ENCODE peak calls at places on chromosomes 7 and 10, in five cellular contexts. F is heart left ventricle, M is stomach, I is esophagus squamous epithelium, Z is dorsolateral prefrontal cortex. O is an unnamed sample.

GRCh38 chr7:105932835-105933477 is 30.1 kb upstream of the CDHR3 start:
- DNase-seq in F (no peak), M (no peak), I (no peak), Z (peak), O (no peak)

GRCh38 chr10:21715531-21716195 is 181.6 kb downstream of the MLLT10 start:
- DNase-seq in F (no peak), M (no peak), I (no peak), Z (no peak), O (no peak)

GRCh38 chr10:77478248-77478963 is 159.2 kb downstream of the KCNMA1 start:
- DNase-seq in F (no peak), M (no peak), I (no peak), Z (peak), O (no peak)

GRCh38 chr10:73117976-73118743 is 7.9 kb downstream of the NUDT13 start:
- DNase-seq in F (no peak), M (no peak), I (no peak), Z (no peak), O (no peak)

GRCh38 chr7:101146-101545 is 91.2 kb upstream of the FAM20C start:
- DNase-seq in F (no peak), M (peak), I (no peak), Z (no peak), O (no peak)

GRCh38 chr7:130421685-130422084 is 19.1 kb downstream of the CEP41 start:
- DNase-seq in F (no peak), M (no peak), I (no peak), Z (peak), O (no peak)

GRCh38 chr10:130339091-130339490 is 202.9 kb downstream of the GLRX3 start:
- DNase-seq in F (no peak), M (no peak), I (no peak), Z (no peak), O (no peak)

GRCh38 chr10:118799779-118800178 is 45.0 kb upstream of the CACUL1 start:
- DNase-seq in F (no peak), M (no peak), I (no peak), Z (no peak), O (no peak)

GRCh38 chr7:138064856-138065357 is 11.4 kb upstream of the AKR1D1 start:
- DNase-seq in F (no peak), M (no peak), I (no peak), Z (no peak), O (no peak)

GRCh38 chr10:72355214-72355555 is 466 bp upstream of the DNAJB12 start:
- DNase-seq in F (no peak), M (no peak), I (no peak), Z (no peak), O (no peak)

GRCh38 chr7:130152270-130153141 is 52.7 kb downstream of the TMEM209 start:
- DNase-seq in F (no peak), M (no peak), I (no peak), Z (no peak), O (peak)

GRCh38 chr10:116787893-116788665 is 45.7 kb upstream of the HSPA12A start:
- DNase-seq in F (peak), M (peak), I (no peak), Z (peak), O (peak)

GRCh38 chr10:68618234-68618633 is 58.1 kb downstream of the TET1 start:
- DNase-seq in F (no peak), M (no peak), I (no peak), Z (no peak), O (no peak)

GRCh38 chr10:124357583-124357930 is 61.2 kb downstream of the OAT start:
- DNase-seq in F (no peak), M (no peak), I (no peak), Z (no peak), O (no peak)

DNA sequence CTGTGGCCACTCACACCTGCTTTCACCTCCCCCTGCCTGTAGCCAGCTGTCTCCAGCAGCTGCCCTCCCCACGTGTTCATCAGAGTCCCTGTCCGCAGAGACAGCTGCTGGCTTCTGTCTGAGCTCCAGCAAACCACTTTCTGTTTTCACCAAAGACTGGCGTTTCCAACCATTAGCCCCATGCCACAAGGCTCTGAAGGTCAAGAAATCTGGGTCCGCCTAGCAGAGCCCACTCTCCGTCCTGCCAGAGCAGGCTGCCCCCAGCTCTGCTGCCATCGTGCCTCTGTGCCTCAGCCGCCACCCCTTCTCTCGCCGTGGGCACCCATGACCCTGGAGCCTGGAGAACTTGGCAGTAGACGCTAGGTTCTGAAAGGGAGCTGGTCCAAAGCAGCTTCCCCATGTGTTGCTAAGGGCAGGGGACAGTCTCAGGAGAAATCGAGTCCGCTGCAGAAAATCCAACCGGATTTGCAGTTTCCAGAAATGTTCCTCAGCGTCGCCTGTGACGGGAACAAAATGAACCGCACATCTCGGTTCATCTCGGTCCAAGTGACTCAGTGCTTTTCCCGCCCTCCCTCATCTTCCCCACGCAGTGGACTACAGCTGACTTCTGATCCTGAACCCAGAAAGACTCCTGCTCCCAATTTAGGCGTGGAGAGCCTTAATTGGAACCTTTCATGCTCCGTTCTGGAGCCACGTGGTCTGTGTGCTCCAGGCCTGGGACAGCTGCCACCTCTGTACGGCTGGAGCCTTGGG is 28.0 kb downstream of the TMEM120A start:
- DNase-seq in F (peak), M (no peak), I (no peak), Z (no peak), O (no peak)
- H3K27ac ChIP-seq in F (peak), M (peak), I (peak), Z (no peak), O (no peak)

GRCh38 chr10:94172332-94172731 is 178.6 kb downstream of the PLCE1 start:
- DNase-seq in F (no peak), M (no peak), I (no peak), Z (no peak), O (no peak)
- H3K27ac ChIP-seq in F (no peak), M (peak), I (no peak), Z (no peak), O (no peak)

GRCh38 chr7:66643395-66643794 is 14.7 kb downstream of the KCTD7 start:
- DNase-seq in F (no peak), M (no peak), I (no peak), Z (no peak), O (no peak)
- H3K27ac ChIP-seq in F (no peak), M (no peak), I (no peak), Z (no peak), O (no peak)

DNA sequence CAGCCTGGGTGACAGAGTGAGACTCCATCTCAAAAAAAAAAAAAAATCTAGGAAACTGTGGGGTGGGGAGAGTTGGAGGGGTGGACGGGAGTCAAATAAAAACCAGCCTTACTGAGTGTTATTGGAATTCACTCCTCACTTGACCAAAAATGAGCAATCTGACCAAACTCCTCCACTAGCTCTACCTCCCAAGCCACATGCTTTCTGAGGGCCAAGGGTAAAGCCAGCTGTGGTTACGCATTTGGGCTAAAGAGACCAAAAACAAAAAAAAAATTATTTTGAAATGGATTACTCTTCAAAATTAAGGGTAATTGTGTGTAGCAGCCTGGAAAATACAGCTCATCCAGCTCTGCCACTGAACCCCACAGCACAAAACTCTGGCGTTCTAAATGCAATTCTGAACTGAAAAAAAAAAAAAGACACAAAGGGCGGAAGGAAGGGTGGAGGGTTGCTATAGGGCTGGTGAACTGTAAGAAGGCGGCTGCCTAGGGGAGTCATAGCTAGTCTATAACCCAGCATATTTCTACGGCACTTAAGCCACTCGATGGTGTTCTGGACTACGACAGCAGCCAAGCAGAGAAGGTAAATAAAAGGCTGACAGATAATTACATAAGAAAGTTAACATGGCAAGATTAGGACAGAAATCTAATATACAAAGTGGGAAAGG is 7.8 kb downstream of the ELMO1 start:
- DNase-seq in F (peak), M (no peak), I (no peak), Z (no peak), O (peak)
- H3K27ac ChIP-seq in F (peak), M (peak), I (no peak), Z (peak), O (peak)

GRCh38 chr7:88217675-88218427 is 2.0 kb downstream of the SRI start:
- DNase-seq in F (no peak), M (no peak), I (no peak), Z (no peak), O (peak)
- H3K27ac ChIP-seq in F (no peak), M (peak), I (no peak), Z (peak), O (peak)

GRCh38 chr10:12638781-12639180 is 289.4 kb downstream of the CAMK1D start:
- DNase-seq in F (no peak), M (no peak), I (no peak), Z (no peak), O (no peak)

GRCh38 chr10:12638103-12638502 is 288.8 kb downstream of the CAMK1D start:
- DNase-seq in F (no peak), M (no peak), I (no peak), Z (peak), O (no peak)

GRCh38 chr10:12640550-12640949 is 291.2 kb downstream of the CAMK1D start:
- DNase-seq in F (no peak), M (no peak), I (no peak), Z (peak), O (no peak)

GRCh38 chr10:12637649-12638048 is 288.3 kb downstream of the CAMK1D start:
- DNase-seq in F (no peak), M (no peak), I (no peak), Z (peak), O (no peak)

GRCh38 chr10:12640026-12640425 is 290.7 kb downstream of the CAMK1D start:
- DNase-seq in F (no peak), M (no peak), I (no peak), Z (peak), O (no peak)
- H3K27ac ChIP-seq in F (no peak), M (no peak), I (no peak), Z (no peak), O (no peak)

DNA sequence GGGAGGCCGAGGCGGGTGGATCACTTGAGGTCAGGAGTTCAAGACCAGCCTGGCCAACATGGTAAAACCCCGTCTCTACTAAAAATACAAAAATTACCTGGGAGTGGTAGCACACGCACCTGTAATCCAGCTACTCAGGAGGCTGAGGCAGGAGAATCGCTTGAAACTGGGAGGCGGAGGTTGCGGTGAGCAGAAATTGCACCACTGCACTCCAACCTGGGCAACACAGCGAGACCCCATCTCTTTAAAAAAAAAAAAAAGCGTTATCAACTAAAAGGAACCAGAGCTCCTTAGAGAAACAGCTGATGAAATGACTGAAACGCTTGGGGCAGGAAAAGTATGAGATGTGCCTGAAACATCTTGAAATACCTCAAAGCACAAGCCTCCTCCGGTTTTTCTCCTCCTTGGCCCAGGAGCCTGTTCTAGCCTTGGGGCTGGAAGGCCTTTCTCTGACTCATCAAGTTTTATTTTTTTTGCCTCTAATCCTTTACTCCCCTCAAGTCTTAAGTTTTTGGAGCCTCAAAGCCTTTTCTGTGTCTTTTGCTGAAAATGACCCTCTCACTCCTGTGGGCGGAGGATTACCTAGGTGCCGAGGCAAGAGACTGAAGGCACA is 2.6 kb upstream of the METTL27 start:
- DNase-seq in F (no peak), M (no peak), I (no peak), Z (no peak), O (no peak)
- H3K27ac ChIP-seq in F (no peak), M (no peak), I (no peak), Z (no peak), O (no peak)

GRCh38 chr10:99394256-99394655 is 36.2 kb downstream of the GOT1 start:
- DNase-seq in F (no peak), M (no peak), I (no peak), Z (no peak), O (no peak)

GRCh38 chr10:99393683-99394082 is 36.7 kb downstream of the GOT1 start:
- DNase-seq in F (no peak), M (no peak), I (no peak), Z (no peak), O (no peak)

GRCh38 chr10:99394761-99395386 is 35.5 kb downstream of the GOT1 start:
- DNase-seq in F (no peak), M (no peak), I (no peak), Z (no peak), O (no peak)

GRCh38 chr10:99395750-99396445 is 34.5 kb downstream of the GOT1 start:
- DNase-seq in F (no peak), M (no peak), I (no peak), Z (no peak), O (no peak)

DNA sequence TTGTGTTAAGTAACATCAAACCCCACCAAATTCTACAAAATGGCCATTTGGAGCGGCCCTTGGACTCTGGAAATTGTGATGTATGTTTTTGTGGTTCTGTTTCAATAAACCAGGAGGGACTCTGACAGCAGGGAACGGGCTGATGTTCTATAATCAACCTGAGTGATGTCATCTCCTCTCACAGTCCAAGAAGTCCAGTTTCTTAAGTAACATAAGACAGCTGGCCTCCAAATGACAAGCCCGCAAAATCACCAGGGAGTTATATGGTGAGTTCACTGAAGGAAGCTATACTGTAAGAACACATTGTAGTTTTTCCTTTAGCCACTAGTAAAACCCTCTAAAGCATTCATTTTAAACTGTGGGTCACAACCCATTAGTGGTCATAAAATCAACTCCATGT is 34.0 kb downstream of the GOT1 start:
- DNase-seq in F (no peak), M (no peak), I (no peak), Z (no peak), O (no peak)
- H3K27ac ChIP-seq in F (no peak), M (no peak), I (no peak), Z (peak), O (no peak)

DNA sequence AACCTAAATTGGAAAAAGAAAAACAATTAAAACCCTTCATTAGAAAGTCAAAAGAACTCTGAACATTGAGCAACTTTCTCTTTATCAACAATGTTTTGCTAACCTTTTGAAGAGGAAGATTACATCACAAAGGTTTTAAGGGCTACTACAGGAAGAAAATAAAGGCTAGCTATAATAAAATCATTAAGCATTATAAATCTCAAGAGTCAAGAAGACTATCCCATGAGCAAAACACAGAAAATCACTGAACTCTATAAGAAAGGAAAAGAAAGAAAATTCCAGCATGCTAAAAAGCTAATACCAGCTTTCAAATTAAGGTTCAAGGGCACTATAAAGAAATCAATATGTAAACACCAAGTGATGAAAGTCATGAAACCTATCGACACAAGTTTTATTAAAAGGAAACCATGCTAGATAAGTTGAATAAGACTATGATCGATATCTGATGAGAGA is 45.5 kb upstream of the C1GALT1 start:
- DNase-seq in F (no peak), M (no peak), I (no peak), Z (no peak), O (no peak)
- H3K27ac ChIP-seq in F (no peak), M (peak), I (no peak), Z (no peak), O (no peak)

O was measured in CD4-positive, alpha-beta memory T cell.